ENCODE peak calls at places on chromosomes 1 and 21, in six cellular contexts. One of them, this sample, is unnamed.

GRCh38 chr1:20814472-20814871 is 27.4 kb upstream of the HP1BP3 start:
- DNase-seq in H9: no peak
- DNase-seq in lower leg skin: no peak
- DNase-seq in HL-60: no peak
- DNase-seq in GM10248: no peak
- DNase-seq in CD4-positive, alpha-beta T cell: no peak
- DNase-seq in this sample: no peak

GRCh38 chr1:151828931-151829330 is 2.7 kb downstream of the RORC start:
- DNase-seq in H9: peak; percentile 83
- DNase-seq in lower leg skin: no peak
- DNase-seq in HL-60: no peak
- DNase-seq in GM10248: no peak
- DNase-seq in CD4-positive, alpha-beta T cell: no peak
- DNase-seq in this sample: peak; percentile 69

GRCh38 chr1:12097321-12097720 is 34.2 kb downstream of the TNFRSF8 start:
- DNase-seq in H9: no peak
- DNase-seq in lower leg skin: no peak
- DNase-seq in HL-60: no peak
- DNase-seq in GM10248: no peak
- DNase-seq in CD4-positive, alpha-beta T cell: no peak
- DNase-seq in this sample: no peak

GRCh38 chr1:89941110-89941770 is 53.7 kb upstream of the ZNF326 start:
- DNase-seq in H9: no peak
- DNase-seq in lower leg skin: no peak
- DNase-seq in HL-60: peak; percentile 40
- DNase-seq in GM10248: no peak
- DNase-seq in CD4-positive, alpha-beta T cell: no peak
- DNase-seq in this sample: no peak

GRCh38 chr1:182163821-182164223 is 102.3 kb upstream of the ZNF648 start:
- DNase-seq in H9: no peak
- DNase-seq in lower leg skin: peak; percentile 87
- DNase-seq in HL-60: no peak
- DNase-seq in GM10248: no peak
- DNase-seq in CD4-positive, alpha-beta T cell: no peak
- DNase-seq in this sample: no peak

GRCh38 chr1:87279966-87280535 is 48.6 kb upstream of the LMO4 start:
- DNase-seq in H9: no peak
- DNase-seq in lower leg skin: no peak
- DNase-seq in HL-60: no peak
- DNase-seq in GM10248: no peak
- DNase-seq in CD4-positive, alpha-beta T cell: no peak
- DNase-seq in this sample: no peak

GRCh38 chr21:32423846-32424535 is 11.5 kb downstream of the EVA1C start:
- DNase-seq in H9: no peak
- DNase-seq in lower leg skin: no peak
- DNase-seq in HL-60: no peak
- DNase-seq in GM10248: no peak
- DNase-seq in CD4-positive, alpha-beta T cell: no peak
- DNase-seq in this sample: no peak

GRCh38 chr1:32351859-32352745 is 10.2 kb downstream of the FAM229A start:
- DNase-seq in H9: no peak
- DNase-seq in lower leg skin: peak; percentile 90
- DNase-seq in HL-60: no peak
- DNase-seq in GM10248: no peak
- DNase-seq in CD4-positive, alpha-beta T cell: no peak
- DNase-seq in this sample: no peak

GRCh38 chr1:177871633-177872562 is 98.0 kb downstream of the SEC16B start:
- DNase-seq in H9: no peak
- DNase-seq in lower leg skin: no peak
- DNase-seq in HL-60: no peak
- DNase-seq in GM10248: no peak
- DNase-seq in CD4-positive, alpha-beta T cell: no peak
- DNase-seq in this sample: no peak

GRCh38 chr1:173205146-173206051 is 1.7 kb downstream of the TNFSF4 start:
- DNase-seq in H9: no peak
- DNase-seq in lower leg skin: no peak
- DNase-seq in HL-60: no peak
- DNase-seq in GM10248: no peak
- DNase-seq in CD4-positive, alpha-beta T cell: peak; percentile 14
- DNase-seq in this sample: no peak

GRCh38 chr1:97980530-97980929 is 59.7 kb upstream of the DPYD start:
- DNase-seq in H9: no peak
- DNase-seq in lower leg skin: no peak
- DNase-seq in HL-60: no peak
- DNase-seq in GM10248: no peak
- DNase-seq in CD4-positive, alpha-beta T cell: no peak
- DNase-seq in this sample: no peak

GRCh38 chr1:55816456-55816794 is 601.3 kb upstream of the USP24 start:
- DNase-seq in H9: no peak
- DNase-seq in lower leg skin: no peak
- DNase-seq in HL-60: no peak
- DNase-seq in GM10248: no peak
- DNase-seq in CD4-positive, alpha-beta T cell: no peak
- DNase-seq in this sample: no peak

GRCh38 chr1:155526356-155526755 is 36.2 kb downstream of the ASH1L start:
- DNase-seq in H9: no peak
- DNase-seq in lower leg skin: no peak
- DNase-seq in HL-60: no peak
- DNase-seq in GM10248: no peak
- DNase-seq in CD4-positive, alpha-beta T cell: no peak
- DNase-seq in this sample: no peak

GRCh38 chr1:228983661-228984060 is 248.4 kb downstream of the RHOU start:
- DNase-seq in H9: peak; percentile 14
- DNase-seq in lower leg skin: peak; percentile 43
- DNase-seq in HL-60: no peak
- DNase-seq in GM10248: no peak
- DNase-seq in CD4-positive, alpha-beta T cell: no peak
- DNase-seq in this sample: no peak

GRCh38 chr1:168529533-168529932 is 14.3 kb downstream of the XCL2 start:
- DNase-seq in H9: no peak
- DNase-seq in lower leg skin: no peak
- DNase-seq in HL-60: no peak
- DNase-seq in GM10248: no peak
- DNase-seq in CD4-positive, alpha-beta T cell: no peak
- DNase-seq in this sample: no peak

GRCh38 chr1:168535536-168535935 is 8.3 kb downstream of the XCL2 start:
- DNase-seq in H9: no peak
- DNase-seq in lower leg skin: no peak
- DNase-seq in HL-60: peak; percentile 38
- DNase-seq in GM10248: peak; percentile 17
- DNase-seq in CD4-positive, alpha-beta T cell: no peak
- DNase-seq in this sample: no peak

GRCh38 chr1:168531605-168532345 is 12.0 kb downstream of the XCL2 start:
- DNase-seq in H9: no peak
- DNase-seq in lower leg skin: no peak
- DNase-seq in HL-60: no peak
- DNase-seq in GM10248: no peak
- DNase-seq in CD4-positive, alpha-beta T cell: no peak
- DNase-seq in this sample: no peak
- TF ChIP-seq CTCF in H9: no peak
- TF ChIP-seq CTCF in lower leg skin: no peak
- TF ChIP-seq CTCF in HL-60: no peak
- TF ChIP-seq CTCF in GM10248: no peak
- TF ChIP-seq CTCF in CD4-positive, alpha-beta T cell: no peak
- TF ChIP-seq CTCF in this sample: no peak

GRCh38 chr1:43499882-43500281 is 30.8 kb upstream of the PTPRF start:
- DNase-seq in H9: no peak
- DNase-seq in lower leg skin: no peak
- DNase-seq in HL-60: no peak
- DNase-seq in GM10248: no peak
- DNase-seq in CD4-positive, alpha-beta T cell: no peak
- DNase-seq in this sample: no peak
- TF ChIP-seq CTCF in H9: no peak
- TF ChIP-seq CTCF in lower leg skin: no peak
- TF ChIP-seq CTCF in HL-60: no peak
- TF ChIP-seq CTCF in GM10248: no peak
- TF ChIP-seq CTCF in CD4-positive, alpha-beta T cell: no peak
- TF ChIP-seq CTCF in this sample: no peak

GRCh38 chr1:21901473-21901847 is 35.6 kb downstream of the HSPG2 start:
- DNase-seq in H9: no peak
- DNase-seq in lower leg skin: no peak
- DNase-seq in HL-60: no peak
- DNase-seq in GM10248: no peak
- DNase-seq in CD4-positive, alpha-beta T cell: no peak
- DNase-seq in this sample: no peak
- TF ChIP-seq CTCF in H9: no peak
- TF ChIP-seq CTCF in lower leg skin: no peak
- TF ChIP-seq CTCF in HL-60: no peak
- TF ChIP-seq CTCF in GM10248: no peak
- TF ChIP-seq CTCF in CD4-positive, alpha-beta T cell: no peak
- TF ChIP-seq CTCF in this sample: no peak

GRCh38 chr1:15107897-15108296 is 45.6 kb upstream of the TMEM51 start:
- DNase-seq in H9: no peak
- DNase-seq in lower leg skin: no peak
- DNase-seq in HL-60: no peak
- DNase-seq in GM10248: no peak
- DNase-seq in CD4-positive, alpha-beta T cell: no peak
- DNase-seq in this sample: no peak

GRCh38 chr1:15111597-15111996 is 42.0 kb upstream of the TMEM51 start:
- DNase-seq in H9: no peak
- DNase-seq in lower leg skin: no peak
- DNase-seq in HL-60: no peak
- DNase-seq in GM10248: no peak
- DNase-seq in CD4-positive, alpha-beta T cell: no peak
- DNase-seq in this sample: no peak

GRCh38 chr1:15110128-15110866 is 43.2 kb upstream of the TMEM51 start:
- DNase-seq in H9: no peak
- DNase-seq in lower leg skin: no peak
- DNase-seq in HL-60: no peak
- DNase-seq in GM10248: no peak
- DNase-seq in CD4-positive, alpha-beta T cell: no peak
- DNase-seq in this sample: no peak

GRCh38 chr1:15107052-15107687 is 46.4 kb upstream of the TMEM51 start:
- DNase-seq in H9: no peak
- DNase-seq in lower leg skin: no peak
- DNase-seq in HL-60: no peak
- DNase-seq in GM10248: no peak
- DNase-seq in CD4-positive, alpha-beta T cell: no peak
- DNase-seq in this sample: no peak

DNA sequence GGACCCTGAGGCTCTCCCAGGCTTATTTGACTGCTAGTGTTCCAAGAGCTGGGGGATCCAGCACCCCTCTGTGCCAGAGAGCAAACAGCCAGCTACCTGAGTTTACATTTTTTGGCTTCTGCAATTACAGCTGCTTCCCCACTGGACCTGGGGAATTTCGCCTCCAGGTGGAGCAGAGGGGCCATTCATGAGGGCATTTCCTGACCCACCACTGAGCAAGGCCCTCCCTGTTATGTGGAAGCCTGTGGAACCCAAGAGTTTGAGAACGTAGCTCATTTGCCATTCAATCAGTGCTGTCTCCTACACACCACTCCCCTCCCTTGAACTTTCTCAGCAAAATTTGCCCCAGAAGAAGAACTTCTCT is 42.7 kb upstream of the TMEM51 start:
- DNase-seq in H9: peak; percentile 69
- DNase-seq in lower leg skin: no peak
- DNase-seq in HL-60: no peak
- DNase-seq in GM10248: no peak
- DNase-seq in CD4-positive, alpha-beta T cell: no peak
- DNase-seq in this sample: peak; percentile 30
- TF ChIP-seq CTCF in H9: peak; percentile 62
- TF ChIP-seq CTCF in lower leg skin: no peak
- TF ChIP-seq CTCF in HL-60: no peak
- TF ChIP-seq CTCF in GM10248: no peak
- TF ChIP-seq CTCF in CD4-positive, alpha-beta T cell: no peak
- TF ChIP-seq CTCF in this sample: no peak

GRCh38 chr1:5490640-5491039 is 501.6 kb downstream of the NPHP4 start:
- DNase-seq in H9: no peak
- DNase-seq in lower leg skin: no peak
- DNase-seq in HL-60: no peak
- DNase-seq in GM10248: no peak
- DNase-seq in CD4-positive, alpha-beta T cell: no peak
- DNase-seq in this sample: no peak
- TF ChIP-seq CTCF in H9: no peak
- TF ChIP-seq CTCF in lower leg skin: no peak
- TF ChIP-seq CTCF in HL-60: no peak
- TF ChIP-seq CTCF in GM10248: no peak
- TF ChIP-seq CTCF in CD4-positive, alpha-beta T cell: no peak
- TF ChIP-seq CTCF in this sample: no peak

GRCh38 chr1:107867422-107867821 is 97.6 kb downstream of the VAV3 start:
- DNase-seq in H9: peak; percentile 88
- DNase-seq in lower leg skin: no peak
- DNase-seq in HL-60: no peak
- DNase-seq in GM10248: no peak
- DNase-seq in CD4-positive, alpha-beta T cell: no peak
- DNase-seq in this sample: no peak
- TF ChIP-seq CTCF in H9: no peak
- TF ChIP-seq CTCF in lower leg skin: no peak
- TF ChIP-seq CTCF in HL-60: no peak
- TF ChIP-seq CTCF in GM10248: no peak
- TF ChIP-seq CTCF in CD4-positive, alpha-beta T cell: no peak
- TF ChIP-seq CTCF in this sample: no peak

GRCh38 chr1:198794498-198794897 is 155.7 kb downstream of the PTPRC start:
- DNase-seq in H9: no peak
- DNase-seq in lower leg skin: no peak
- DNase-seq in HL-60: no peak
- DNase-seq in GM10248: no peak
- DNase-seq in CD4-positive, alpha-beta T cell: no peak
- DNase-seq in this sample: no peak

DNA sequence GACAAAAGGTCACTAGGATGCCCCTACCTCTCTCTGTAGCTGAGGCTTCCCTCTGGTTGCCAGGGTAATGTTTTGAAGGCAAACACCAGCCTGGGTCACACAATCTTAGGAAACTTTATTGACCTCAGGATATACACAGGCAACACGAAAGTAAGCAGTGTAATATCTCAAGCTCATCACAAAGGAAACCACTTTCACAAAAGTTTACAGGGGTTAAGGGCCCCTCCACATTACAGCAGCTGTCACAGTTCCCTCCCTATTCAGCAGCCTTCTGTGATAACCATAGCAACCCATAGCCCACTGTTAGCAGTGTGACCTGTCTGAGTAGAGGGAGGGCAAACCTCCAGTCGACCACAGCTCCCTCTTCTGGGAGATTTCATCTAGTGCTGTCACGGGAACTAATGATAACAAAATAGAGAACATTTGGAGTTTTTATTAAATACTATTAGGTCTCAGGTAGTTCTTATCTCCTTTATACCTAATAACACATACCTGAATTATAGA is 149.8 kb downstream of the PTPRC start:
- DNase-seq in H9: peak; percentile 71
- DNase-seq in lower leg skin: no peak
- DNase-seq in HL-60: no peak
- DNase-seq in GM10248: peak; percentile 21
- DNase-seq in CD4-positive, alpha-beta T cell: no peak
- DNase-seq in this sample: peak; percentile 57
- TF ChIP-seq CTCF in H9: peak; percentile 78
- TF ChIP-seq CTCF in lower leg skin: no peak
- TF ChIP-seq CTCF in HL-60: no peak
- TF ChIP-seq CTCF in GM10248: peak; percentile 30
- TF ChIP-seq CTCF in CD4-positive, alpha-beta T cell: no peak
- TF ChIP-seq CTCF in this sample: no peak

GRCh38 chr1:205672395-205672889 is 7.9 kb downstream of the SLC45A3 start:
- DNase-seq in H9: no peak
- DNase-seq in lower leg skin: no peak
- DNase-seq in HL-60: no peak
- DNase-seq in GM10248: no peak
- DNase-seq in CD4-positive, alpha-beta T cell: no peak
- DNase-seq in this sample: no peak
- TF ChIP-seq CTCF in H9: no peak
- TF ChIP-seq CTCF in lower leg skin: no peak
- TF ChIP-seq CTCF in HL-60: no peak
- TF ChIP-seq CTCF in GM10248: no peak
- TF ChIP-seq CTCF in CD4-positive, alpha-beta T cell: no peak
- TF ChIP-seq CTCF in this sample: peak; percentile 9